ENCODE peak calls at places on chromosomes 2 and 18, in ten cellular contexts. One of them, this sample, is unnamed.

GRCh38 chr18:48735856-48736255 is 197.0 kb downstream of the CTIF start:
- DNase-seq in activated CD8-positive, alpha-beta memory T cell treated with anti-CD3 and anti-CD28 coated beads, Interleukin-2, amount 10 ng/mL, durations not matched to agents 7 days and 5 days: no peak
- DNase-seq in cerebellar nuclear complex: no peak
- DNase-seq in stimulated activated CD4-positive, alpha-beta T cell treated with anti-CD3 and anti-CD28 coated beads, TNF-alpha, amount 100 ng/mL, for 24 hours: no peak
- DNase-seq in GOT3: no peak
- DNase-seq in HFFc6: no peak
- DNase-seq in stimulated activated naive B cell treated with anti-CD40 and anti-IgM and Interleukin-4, amounts not matched to agents 10 μg/mL and 1 μg/mL and 100 μg/mL, for 72 hours: no peak
- DNase-seq in A172: no peak
- DNase-seq in iPS DF 19.7: no peak
- DNase-seq in SJSA1: peak
- DNase-seq in this sample: no peak

GRCh38 chr2:53739057-53739456 is 28.5 kb upstream of the CHAC2 start:
- DNase-seq in SJSA1: no peak
- DNase-seq in GOT3: no peak
- DNase-seq in HFFc6: no peak
- DNase-seq in stimulated activated CD4-positive, alpha-beta T cell treated with anti-CD3 and anti-CD28 coated beads, TNF-alpha, amount 100 ng/mL, for 24 hours: no peak
- DNase-seq in cerebellar nuclear complex: no peak
- DNase-seq in iPS DF 19.7: no peak
- DNase-seq in stimulated activated naive B cell treated with anti-CD40 and anti-IgM and Interleukin-4, amounts not matched to agents 10 μg/mL and 1 μg/mL and 100 μg/mL, for 72 hours: no peak
- DNase-seq in A172: no peak
- DNase-seq in activated CD8-positive, alpha-beta memory T cell treated with anti-CD3 and anti-CD28 coated beads, Interleukin-2, amount 10 ng/mL, durations not matched to agents 7 days and 5 days: no peak
- DNase-seq in this sample: no peak

GRCh38 chr2:204550738-204551137 is 5.5 kb downstream of the PARD3B start:
- DNase-seq in iPS DF 19.7: no peak
- DNase-seq in GOT3: no peak
- DNase-seq in A172: no peak
- DNase-seq in HFFc6: peak
- DNase-seq in stimulated activated CD4-positive, alpha-beta T cell treated with anti-CD3 and anti-CD28 coated beads, TNF-alpha, amount 100 ng/mL, for 24 hours: no peak
- DNase-seq in cerebellar nuclear complex: no peak
- DNase-seq in SJSA1: peak
- DNase-seq in activated CD8-positive, alpha-beta memory T cell treated with anti-CD3 and anti-CD28 coated beads, Interleukin-2, amount 10 ng/mL, durations not matched to agents 7 days and 5 days: no peak
- DNase-seq in stimulated activated naive B cell treated with anti-CD40 and anti-IgM and Interleukin-4, amounts not matched to agents 10 μg/mL and 1 μg/mL and 100 μg/mL, for 72 hours: no peak
- DNase-seq in this sample: no peak

GRCh38 chr2:119196301-119197124 is 27.1 kb upstream of the STEAP3 start:
- DNase-seq in cerebellar nuclear complex: no peak
- DNase-seq in GOT3: no peak
- DNase-seq in stimulated activated naive B cell treated with anti-CD40 and anti-IgM and Interleukin-4, amounts not matched to agents 10 μg/mL and 1 μg/mL and 100 μg/mL, for 72 hours: no peak
- DNase-seq in A172: no peak
- DNase-seq in iPS DF 19.7: no peak
- DNase-seq in stimulated activated CD4-positive, alpha-beta T cell treated with anti-CD3 and anti-CD28 coated beads, TNF-alpha, amount 100 ng/mL, for 24 hours: no peak
- DNase-seq in activated CD8-positive, alpha-beta memory T cell treated with anti-CD3 and anti-CD28 coated beads, Interleukin-2, amount 10 ng/mL, durations not matched to agents 7 days and 5 days: no peak
- DNase-seq in SJSA1: no peak
- DNase-seq in HFFc6: peak
- DNase-seq in this sample: no peak

GRCh38 chr2:193561054-193561453 is 1366.3 kb upstream of the TMEFF2 start:
- DNase-seq in stimulated activated CD4-positive, alpha-beta T cell treated with anti-CD3 and anti-CD28 coated beads, TNF-alpha, amount 100 ng/mL, for 24 hours: no peak
- DNase-seq in A172: no peak
- DNase-seq in cerebellar nuclear complex: no peak
- DNase-seq in iPS DF 19.7: no peak
- DNase-seq in GOT3: no peak
- DNase-seq in SJSA1: no peak
- DNase-seq in stimulated activated naive B cell treated with anti-CD40 and anti-IgM and Interleukin-4, amounts not matched to agents 10 μg/mL and 1 μg/mL and 100 μg/mL, for 72 hours: no peak
- DNase-seq in activated CD8-positive, alpha-beta memory T cell treated with anti-CD3 and anti-CD28 coated beads, Interleukin-2, amount 10 ng/mL, durations not matched to agents 7 days and 5 days: no peak
- DNase-seq in HFFc6: no peak
- DNase-seq in this sample: no peak

GRCh38 chr2:44937688-44938240 is 3.7 kb upstream of the SIX3 start:
- DNase-seq in stimulated activated naive B cell treated with anti-CD40 and anti-IgM and Interleukin-4, amounts not matched to agents 10 μg/mL and 1 μg/mL and 100 μg/mL, for 72 hours: no peak
- DNase-seq in iPS DF 19.7: no peak
- DNase-seq in stimulated activated CD4-positive, alpha-beta T cell treated with anti-CD3 and anti-CD28 coated beads, TNF-alpha, amount 100 ng/mL, for 24 hours: no peak
- DNase-seq in cerebellar nuclear complex: no peak
- DNase-seq in activated CD8-positive, alpha-beta memory T cell treated with anti-CD3 and anti-CD28 coated beads, Interleukin-2, amount 10 ng/mL, durations not matched to agents 7 days and 5 days: no peak
- DNase-seq in HFFc6: no peak
- DNase-seq in GOT3: no peak
- DNase-seq in A172: no peak
- DNase-seq in SJSA1: no peak
- DNase-seq in this sample: no peak

GRCh38 chr2:142754182-142754581 is 123.3 kb upstream of the KYNU start:
- DNase-seq in cerebellar nuclear complex: no peak
- DNase-seq in HFFc6: no peak
- DNase-seq in stimulated activated CD4-positive, alpha-beta T cell treated with anti-CD3 and anti-CD28 coated beads, TNF-alpha, amount 100 ng/mL, for 24 hours: no peak
- DNase-seq in A172: no peak
- DNase-seq in iPS DF 19.7: no peak
- DNase-seq in stimulated activated naive B cell treated with anti-CD40 and anti-IgM and Interleukin-4, amounts not matched to agents 10 μg/mL and 1 μg/mL and 100 μg/mL, for 72 hours: no peak
- DNase-seq in activated CD8-positive, alpha-beta memory T cell treated with anti-CD3 and anti-CD28 coated beads, Interleukin-2, amount 10 ng/mL, durations not matched to agents 7 days and 5 days: no peak
- DNase-seq in GOT3: no peak
- DNase-seq in SJSA1: no peak
- DNase-seq in this sample: no peak

GRCh38 chr2:234681206-234681605 is 184.3 kb upstream of the ARL4C start:
- DNase-seq in stimulated activated naive B cell treated with anti-CD40 and anti-IgM and Interleukin-4, amounts not matched to agents 10 μg/mL and 1 μg/mL and 100 μg/mL, for 72 hours: no peak
- DNase-seq in SJSA1: no peak
- DNase-seq in GOT3: no peak
- DNase-seq in iPS DF 19.7: no peak
- DNase-seq in cerebellar nuclear complex: no peak
- DNase-seq in HFFc6: no peak
- DNase-seq in activated CD8-positive, alpha-beta memory T cell treated with anti-CD3 and anti-CD28 coated beads, Interleukin-2, amount 10 ng/mL, durations not matched to agents 7 days and 5 days: no peak
- DNase-seq in A172: no peak
- DNase-seq in stimulated activated CD4-positive, alpha-beta T cell treated with anti-CD3 and anti-CD28 coated beads, TNF-alpha, amount 100 ng/mL, for 24 hours: no peak
- DNase-seq in this sample: no peak

GRCh38 chr18:30709598-30709997 is 332.9 kb downstream of the DSC3 start:
- DNase-seq in HFFc6: no peak
- DNase-seq in A172: no peak
- DNase-seq in stimulated activated CD4-positive, alpha-beta T cell treated with anti-CD3 and anti-CD28 coated beads, TNF-alpha, amount 100 ng/mL, for 24 hours: no peak
- DNase-seq in cerebellar nuclear complex: no peak
- DNase-seq in iPS DF 19.7: no peak
- DNase-seq in activated CD8-positive, alpha-beta memory T cell treated with anti-CD3 and anti-CD28 coated beads, Interleukin-2, amount 10 ng/mL, durations not matched to agents 7 days and 5 days: no peak
- DNase-seq in GOT3: no peak
- DNase-seq in stimulated activated naive B cell treated with anti-CD40 and anti-IgM and Interleukin-4, amounts not matched to agents 10 μg/mL and 1 μg/mL and 100 μg/mL, for 72 hours: no peak
- DNase-seq in SJSA1: no peak
- DNase-seq in this sample: no peak

GRCh38 chr2:20401495-20401855 is 45.4 kb upstream of the RHOB start:
- DNase-seq in A172: no peak
- DNase-seq in iPS DF 19.7: no peak
- DNase-seq in activated CD8-positive, alpha-beta memory T cell treated with anti-CD3 and anti-CD28 coated beads, Interleukin-2, amount 10 ng/mL, durations not matched to agents 7 days and 5 days: no peak
- DNase-seq in stimulated activated CD4-positive, alpha-beta T cell treated with anti-CD3 and anti-CD28 coated beads, TNF-alpha, amount 100 ng/mL, for 24 hours: no peak
- DNase-seq in stimulated activated naive B cell treated with anti-CD40 and anti-IgM and Interleukin-4, amounts not matched to agents 10 μg/mL and 1 μg/mL and 100 μg/mL, for 72 hours: no peak
- DNase-seq in SJSA1: no peak
- DNase-seq in HFFc6: no peak
- DNase-seq in cerebellar nuclear complex: no peak
- DNase-seq in GOT3: no peak
- DNase-seq in this sample: no peak

GRCh38 chr2:148720501-148720998 is 76.0 kb downstream of the EPC2 start:
- DNase-seq in GOT3: no peak
- DNase-seq in stimulated activated naive B cell treated with anti-CD40 and anti-IgM and Interleukin-4, amounts not matched to agents 10 μg/mL and 1 μg/mL and 100 μg/mL, for 72 hours: no peak
- DNase-seq in HFFc6: no peak
- DNase-seq in cerebellar nuclear complex: no peak
- DNase-seq in activated CD8-positive, alpha-beta memory T cell treated with anti-CD3 and anti-CD28 coated beads, Interleukin-2, amount 10 ng/mL, durations not matched to agents 7 days and 5 days: no peak
- DNase-seq in SJSA1: no peak
- DNase-seq in A172: no peak
- DNase-seq in stimulated activated CD4-positive, alpha-beta T cell treated with anti-CD3 and anti-CD28 coated beads, TNF-alpha, amount 100 ng/mL, for 24 hours: no peak
- DNase-seq in iPS DF 19.7: no peak
- DNase-seq in this sample: no peak

GRCh38 chr18:21682276-21683051 is 22.1 kb downstream of the ABHD3 start:
- DNase-seq in HFFc6: peak
- DNase-seq in cerebellar nuclear complex: no peak
- DNase-seq in stimulated activated naive B cell treated with anti-CD40 and anti-IgM and Interleukin-4, amounts not matched to agents 10 μg/mL and 1 μg/mL and 100 μg/mL, for 72 hours: peak
- DNase-seq in A172: no peak
- DNase-seq in activated CD8-positive, alpha-beta memory T cell treated with anti-CD3 and anti-CD28 coated beads, Interleukin-2, amount 10 ng/mL, durations not matched to agents 7 days and 5 days: peak
- DNase-seq in GOT3: no peak
- DNase-seq in iPS DF 19.7: no peak
- DNase-seq in stimulated activated CD4-positive, alpha-beta T cell treated with anti-CD3 and anti-CD28 coated beads, TNF-alpha, amount 100 ng/mL, for 24 hours: no peak
- DNase-seq in SJSA1: no peak
- DNase-seq in this sample: peak

GRCh38 chr2:216216951-216217903 is 108.1 kb downstream of the XRCC5 start:
- DNase-seq in stimulated activated naive B cell treated with anti-CD40 and anti-IgM and Interleukin-4, amounts not matched to agents 10 μg/mL and 1 μg/mL and 100 μg/mL, for 72 hours: no peak
- DNase-seq in A172: peak
- DNase-seq in SJSA1: peak
- DNase-seq in HFFc6: peak
- DNase-seq in cerebellar nuclear complex: no peak
- DNase-seq in stimulated activated CD4-positive, alpha-beta T cell treated with anti-CD3 and anti-CD28 coated beads, TNF-alpha, amount 100 ng/mL, for 24 hours: no peak
- DNase-seq in iPS DF 19.7: no peak
- DNase-seq in activated CD8-positive, alpha-beta memory T cell treated with anti-CD3 and anti-CD28 coated beads, Interleukin-2, amount 10 ng/mL, durations not matched to agents 7 days and 5 days: no peak
- DNase-seq in GOT3: no peak
- DNase-seq in this sample: no peak

GRCh38 chr18:79386547-79386946 is 9.2 kb upstream of the NFATC1 start:
- DNase-seq in GOT3: no peak
- DNase-seq in A172: no peak
- DNase-seq in activated CD8-positive, alpha-beta memory T cell treated with anti-CD3 and anti-CD28 coated beads, Interleukin-2, amount 10 ng/mL, durations not matched to agents 7 days and 5 days: no peak
- DNase-seq in iPS DF 19.7: no peak
- DNase-seq in stimulated activated CD4-positive, alpha-beta T cell treated with anti-CD3 and anti-CD28 coated beads, TNF-alpha, amount 100 ng/mL, for 24 hours: no peak
- DNase-seq in stimulated activated naive B cell treated with anti-CD40 and anti-IgM and Interleukin-4, amounts not matched to agents 10 μg/mL and 1 μg/mL and 100 μg/mL, for 72 hours: no peak
- DNase-seq in cerebellar nuclear complex: no peak
- DNase-seq in HFFc6: no peak
- DNase-seq in SJSA1: peak
- DNase-seq in this sample: no peak

This sample was measured in activated CD4-positive, alpha-beta memory T cell treated with anti-CD3 and anti-CD28 coated beads, Interleukin-2, amount 10 ng/mL, durations not matched to agents 7 days and 5 days.